ENCODE peak calls at places on chromosomes 1 and 21, in ten cellular contexts. L, D, J, A, K, T, P, S, X and B are unnamed samples.
A peak's percentile ranks its signal among the peaks of the same experiment; 100 is the strongest.

GRCh38 chr1:225914391-225914790 is 9.7 kb downstream of the PYCR2 start:
- DNase-seq in L (no peak), D (no peak), J (no peak), A (no peak), K (no peak), T (no peak), P (no peak), S (no peak), X (no peak), B (no peak)

GRCh38 chr1:147109041-147109440 is 63.2 kb downstream of the PRKAB2 start:
- DNase-seq in L (no peak), D (no peak), J (no peak), A (no peak), K (no peak), T (no peak), P (no peak), S (no peak), X (no peak), B (no peak)

GRCh38 chr21:43778469-43779335 is 2.6 kb upstream of the CSTB start:
- DNase-seq in L (no peak), D (no peak), J (no peak), A (no peak), K (no peak), T (no peak), P (no peak), S (no peak), X (no peak), B (no peak)

GRCh38 chr21:31182231-31183129 is 144.2 kb upstream of the KRTAP19-8 start:
- DNase-seq in L (peak; percentile 71), D (no peak), J (no peak), A (no peak), K (peak; percentile 67), T (no peak), P (no peak), S (no peak), X (no peak), B (peak; percentile 53)

GRCh38 chr1:64980745-64981601 is 14.6 kb upstream of the JAK1 start:
- DNase-seq in L (no peak), D (peak; percentile 61), J (no peak), A (no peak), K (no peak), T (no peak), P (no peak), S (no peak), X (no peak), B (no peak)

GRCh38 chr1:229379901-229380300 is 37.1 kb upstream of the CCSAP start:
- DNase-seq in L (no peak), D (peak; percentile 3), J (no peak), A (peak; percentile 48), K (no peak), T (no peak), P (no peak), S (no peak), X (peak; percentile 12), B (no peak)

GRCh38 chr21:16071082-16071481 is 341.3 kb downstream of the USP25 start:
- DNase-seq in L (no peak), D (peak; percentile 35), J (no peak), A (no peak), K (no peak), T (no peak), P (no peak), S (no peak), X (peak; percentile 78), B (no peak)

GRCh38 chr1:211135342-211135950 is 1.5 kb upstream of the KCNH1 start:
- DNase-seq in L (peak; percentile 27), D (peak; percentile 68), J (no peak), A (peak; percentile 44), K (no peak), T (no peak), P (no peak), S (peak; percentile 28), X (peak; percentile 72), B (no peak)

GRCh38 chr1:30759718-30760281 is 2.2 kb upstream of the LAPTM5 start:
- DNase-seq in L (peak; percentile 63), D (no peak), J (no peak), A (no peak), K (peak; percentile 76), T (no peak), P (no peak), S (no peak), X (no peak), B (peak; percentile 65)

GRCh38 chr1:4796999-4797375 is 142.6 kb downstream of the AJAP1 start:
- DNase-seq in L (no peak), D (no peak), J (no peak), A (no peak), K (no peak), T (no peak), P (no peak), S (peak; percentile 36), X (no peak), B (no peak)

GRCh38 chr1:209569445-209570207 is 13.9 kb upstream of the CAMK1G start:
- DNase-seq in L (peak; percentile 61), D (peak; percentile 86), J (peak; percentile 83), A (peak; percentile 93), K (peak; percentile 80), T (peak; percentile 75), P (peak; percentile 80), S (peak; percentile 69), X (peak; percentile 79), B (peak; percentile 65)

GRCh38 chr1:12541274-12542137 is 76.5 kb downstream of the DHRS3 start:
- DNase-seq in L (no peak), D (peak; percentile 94), J (no peak), A (peak; percentile 51), K (no peak), T (no peak), P (peak; percentile 70), S (no peak), X (peak; percentile 33), B (no peak)

GRCh38 chr1:239899747-239900146 is 191.9 kb upstream of the FMN2 start:
- DNase-seq in L (no peak), D (no peak), J (no peak), A (no peak), K (no peak), T (peak; percentile 37), P (no peak), S (no peak), X (no peak), B (no peak)

GRCh38 chr1:106954830-106955229 is 101.6 kb upstream of the PRMT6 start:
- DNase-seq in L (no peak), D (no peak), J (no peak), A (no peak), K (no peak), T (no peak), P (no peak), S (no peak), X (peak; percentile 9), B (no peak)

GRCh38 chr1:165075725-165076370 is 280.7 kb downstream of the LMX1A start:
- DNase-seq in L (no peak), D (peak; percentile 47), J (no peak), A (peak; percentile 60), K (no peak), T (peak; percentile 50), P (no peak), S (peak; percentile 8), X (peak; percentile 55), B (no peak)

DNA sequence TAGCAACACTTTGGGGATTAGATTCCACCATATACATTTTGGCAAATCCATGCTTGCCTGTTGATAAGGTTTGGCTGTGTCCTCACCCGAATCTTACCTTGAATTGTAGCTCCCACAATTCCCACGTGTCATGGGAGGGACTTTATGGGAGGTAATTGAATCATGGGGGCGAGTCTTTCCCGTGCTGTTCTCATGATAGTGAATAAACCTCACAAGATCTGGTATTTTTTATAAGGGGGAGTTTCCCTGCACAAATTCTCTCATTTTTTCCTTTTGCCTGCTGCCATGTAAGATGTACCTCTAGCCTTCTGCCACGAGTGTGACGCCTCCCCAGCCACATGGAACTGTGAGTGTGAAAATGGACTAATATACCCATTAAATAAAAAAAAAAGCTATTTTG is 265.3 kb downstream of the MRPL39 start:
- DNase-seq in L (no peak), D (no peak), J (no peak), A (no peak), K (no peak), T (no peak), P (no peak), S (no peak), X (no peak), B (no peak)
- H3K9me3 ChIP-seq in L (no peaks in the 10 kb centered on the region), D (no peaks in the 10 kb centered on the region), J (no peaks in the 10 kb centered on the region), A (no peaks in the 10 kb centered on the region), K (no peaks in the 10 kb centered on the region), T (no peaks in the 10 kb centered on the region), P (no peaks in the 10 kb centered on the region), S (no peaks in the 10 kb centered on the region), X (no peaks in the 10 kb centered on the region), B (no peaks in the 10 kb centered on the region)

GRCh38 chr1:238492271-238492670 is 601.5 kb upstream of the ZP4 start:
- DNase-seq in L (no peak), D (no peak), J (no peak), A (no peak), K (no peak), T (no peak), P (no peak), S (no peak), X (no peak), B (no peak)
- H3K9me3 ChIP-seq in L (no peaks in the 10 kb centered on the region), D (no peaks in the 10 kb centered on the region), J (no peaks in the 10 kb centered on the region), A (no peaks in the 10 kb centered on the region), K (no peaks in the 10 kb centered on the region), T (no peaks in the 10 kb centered on the region), P (no peaks in the 10 kb centered on the region), S (no peaks in the 10 kb centered on the region), X (no peaks in the 10 kb centered on the region), B (no peaks in the 10 kb centered on the region)

DNA sequence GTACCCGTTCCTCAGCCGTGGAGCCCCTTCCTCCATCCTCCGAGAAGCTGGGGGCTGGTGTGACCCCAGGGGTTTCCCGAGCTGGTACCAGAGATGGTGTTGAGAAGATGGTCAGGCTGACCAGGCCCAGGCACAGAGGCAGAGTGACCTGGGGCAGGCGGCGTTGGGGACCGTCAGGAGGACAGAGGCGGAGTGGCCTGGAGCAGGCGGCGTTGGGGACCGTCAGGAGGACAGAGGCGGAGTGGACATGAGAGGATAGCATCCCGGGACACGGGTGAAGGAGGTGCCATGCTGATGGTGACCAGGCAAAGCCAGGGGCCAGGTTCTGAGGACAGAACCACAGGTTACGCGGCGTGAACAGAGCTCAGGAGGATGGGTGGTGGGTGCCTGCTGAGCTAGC is 75.9 kb upstream of the TTC34 start:
- DNase-seq in L (no peak), D (no peak), J (no peak), A (no peak), K (no peak), T (no peak), P (no peak), S (no peak), X (no peak), B (no peak)
- H3K9me3 ChIP-seq in L (no peaks in the 10 kb centered on the region), D (no peaks in the 10 kb centered on the region), J (no peaks in the 10 kb centered on the region), A (peaks cover 1% of the 10 kb centered on the region), K (no peaks in the 10 kb centered on the region), T (no peaks in the 10 kb centered on the region), P (no peaks in the 10 kb centered on the region), S (no peaks in the 10 kb centered on the region), X (no peaks in the 10 kb centered on the region), B (no peaks in the 10 kb centered on the region)

GRCh38 chr1:48572632-48573258 is 100.7 kb upstream of the SPATA6 start:
- DNase-seq in L (no peak), D (peak; percentile 68), J (peak; percentile 61), A (peak; percentile 93), K (no peak), T (peak; percentile 65), P (peak; percentile 41), S (peak; percentile 37), X (peak; percentile 55), B (no peak)
- H3K9me3 ChIP-seq in L (no peaks in the 10 kb centered on the region), D (no peaks in the 10 kb centered on the region), J (no peaks in the 10 kb centered on the region), A (no peaks in the 10 kb centered on the region), K (no peaks in the 10 kb centered on the region), T (no peaks in the 10 kb centered on the region), P (no peaks in the 10 kb centered on the region), S (no peaks in the 10 kb centered on the region), X (no peaks in the 10 kb centered on the region), B (no peaks in the 10 kb centered on the region)